ENCODE peak calls at places on chromosomes 12 and 14, in seven cellular contexts. One of them, this sample, is unnamed.

GRCh38 chr14:82872494-82872893 is 1338.8 kb upstream of the SEL1L start:
- DNase-seq in MCF 10A: peak; percentile 4
- DNase-seq in lower leg skin: no peak
- DNase-seq in heart right ventricle: no peak
- DNase-seq in type B pancreatic cell: no peak
- DNase-seq in lung: no peak
- DNase-seq in Peyer's patch: no peak
- DNase-seq in this sample: no peak

GRCh38 chr12:49945394-49946080 is 5.0 kb upstream of the AQP2 start:
- DNase-seq in lung: peak; percentile 84
- DNase-seq in Peyer's patch: peak; percentile 90
- DNase-seq in heart right ventricle: peak; percentile 87
- DNase-seq in MCF 10A: peak; percentile 77
- DNase-seq in type B pancreatic cell: peak; percentile 85
- DNase-seq in lower leg skin: peak; percentile 63
- DNase-seq in this sample: peak; percentile 72

GRCh38 chr12:24551368-24551767 is 397.5 kb downstream of the BCAT1 start:
- DNase-seq in type B pancreatic cell: no peak
- DNase-seq in heart right ventricle: no peak
- DNase-seq in Peyer's patch: no peak
- DNase-seq in MCF 10A: no peak
- DNase-seq in lung: no peak
- DNase-seq in lower leg skin: no peak
- DNase-seq in this sample: no peak

GRCh38 chr12:107349008-107349747 is 255.8 kb upstream of the CRY1 start:
- DNase-seq in type B pancreatic cell: no peak
- DNase-seq in MCF 10A: peak; percentile 94
- DNase-seq in heart right ventricle: no peak
- DNase-seq in lung: no peak
- DNase-seq in lower leg skin: peak; percentile 60
- DNase-seq in Peyer's patch: peak; percentile 80
- DNase-seq in this sample: no peak

GRCh38 chr14:99899578-99900178 is 106.5 kb downstream of the EML1 start:
- DNase-seq in lung: no peak
- DNase-seq in lower leg skin: no peak
- DNase-seq in heart right ventricle: no peak
- DNase-seq in Peyer's patch: no peak
- DNase-seq in type B pancreatic cell: no peak
- DNase-seq in MCF 10A: peak; percentile 31
- DNase-seq in this sample: no peak

GRCh38 chr12:108846320-108846719 is 11.1 kb downstream of the SSH1 start:
- DNase-seq in Peyer's patch: no peak
- DNase-seq in MCF 10A: no peak
- DNase-seq in type B pancreatic cell: no peak
- DNase-seq in lung: no peak
- DNase-seq in lower leg skin: no peak
- DNase-seq in heart right ventricle: peak; percentile 62
- DNase-seq in this sample: no peak

GRCh38 chr12:8664228-8664963 is 1.8 kb upstream of the MFAP5 start:
- DNase-seq in heart right ventricle: peak; percentile 46
- DNase-seq in Peyer's patch: no peak
- DNase-seq in lung: no peak
- DNase-seq in lower leg skin: peak; percentile 76
- DNase-seq in type B pancreatic cell: no peak
- DNase-seq in MCF 10A: no peak
- DNase-seq in this sample: no peak

GRCh38 chr14:51929156-51929555 is 60.2 kb upstream of the RTRAF start:
- DNase-seq in lower leg skin: no peak
- DNase-seq in Peyer's patch: no peak
- DNase-seq in type B pancreatic cell: no peak
- DNase-seq in heart right ventricle: no peak
- DNase-seq in MCF 10A: no peak
- DNase-seq in lung: no peak
- DNase-seq in this sample: no peak

GRCh38 chr14:97380539-97380941 is 583.4 kb downstream of the VRK1 start:
- DNase-seq in MCF 10A: peak; percentile 68
- DNase-seq in heart right ventricle: no peak
- DNase-seq in type B pancreatic cell: no peak
- DNase-seq in Peyer's patch: no peak
- DNase-seq in lung: no peak
- DNase-seq in lower leg skin: no peak
- DNase-seq in this sample: peak; percentile 19

GRCh38 chr14:97248973-97249372 is 451.8 kb downstream of the VRK1 start:
- DNase-seq in lower leg skin: no peak
- DNase-seq in Peyer's patch: no peak
- DNase-seq in heart right ventricle: no peak
- DNase-seq in type B pancreatic cell: no peak
- DNase-seq in lung: no peak
- DNase-seq in MCF 10A: no peak
- DNase-seq in this sample: no peak

GRCh38 chr14:22887260-22887989 is 4.4 kb downstream of the REM2 start:
- DNase-seq in lung: peak; percentile 73
- DNase-seq in lower leg skin: peak; percentile 50
- DNase-seq in MCF 10A: peak; percentile 96
- DNase-seq in Peyer's patch: peak; percentile 87
- DNase-seq in heart right ventricle: no peak
- DNase-seq in type B pancreatic cell: no peak
- DNase-seq in this sample: no peak

GRCh38 chr12:45730842-45731336 is 1.4 kb downstream of the ARID2 start:
- DNase-seq in Peyer's patch: no peak
- DNase-seq in heart right ventricle: no peak
- DNase-seq in lower leg skin: no peak
- DNase-seq in lung: no peak
- DNase-seq in MCF 10A: peak; percentile 36
- DNase-seq in type B pancreatic cell: no peak
- DNase-seq in this sample: no peak

GRCh38 chr12:122841544-122842321 is 6.5 kb downstream of the HIP1R start:
- DNase-seq in MCF 10A: peak; percentile 24
- DNase-seq in Peyer's patch: no peak
- DNase-seq in lung: no peak
- DNase-seq in lower leg skin: no peak
- DNase-seq in type B pancreatic cell: no peak
- DNase-seq in heart right ventricle: no peak
- DNase-seq in this sample: no peak

GRCh38 chr12:132197581-132198281 is 53.5 kb downstream of the NOC4L start:
- DNase-seq in lower leg skin: no peak
- DNase-seq in type B pancreatic cell: no peak
- DNase-seq in MCF 10A: no peak
- DNase-seq in heart right ventricle: peak; percentile 66
- DNase-seq in lung: no peak
- DNase-seq in Peyer's patch: no peak
- DNase-seq in this sample: no peak

GRCh38 chr12:104091136-104091535 is 26.8 kb downstream of the HCFC2 start:
- DNase-seq in heart right ventricle: no peak
- DNase-seq in type B pancreatic cell: no peak
- DNase-seq in MCF 10A: no peak
- DNase-seq in lower leg skin: no peak
- DNase-seq in Peyer's patch: no peak
- DNase-seq in lung: no peak
- DNase-seq in this sample: no peak

GRCh38 chr14:35531960-35532747 is 1.8 kb upstream of the INSM2 start:
- DNase-seq in Peyer's patch: no peak
- DNase-seq in type B pancreatic cell: no peak
- DNase-seq in lung: no peak
- DNase-seq in MCF 10A: no peak
- DNase-seq in lower leg skin: no peak
- DNase-seq in heart right ventricle: no peak
- DNase-seq in this sample: no peak

GRCh38 chr14:35532783-35533356 is 1.1 kb upstream of the INSM2 start:
- DNase-seq in MCF 10A: peak; percentile 8
- DNase-seq in lung: no peak
- DNase-seq in type B pancreatic cell: no peak
- DNase-seq in Peyer's patch: no peak
- DNase-seq in heart right ventricle: no peak
- DNase-seq in lower leg skin: no peak
- DNase-seq in this sample: no peak

GRCh38 chr14:35534130-35534883 is at the start of gene INSM2:
- DNase-seq in lung: no peak
- DNase-seq in heart right ventricle: peak; percentile 16
- DNase-seq in Peyer's patch: no peak
- DNase-seq in type B pancreatic cell: peak; percentile 67
- DNase-seq in MCF 10A: peak; percentile 51
- DNase-seq in lower leg skin: no peak
- DNase-seq in this sample: no peak

GRCh38 chr14:35534884-35535793 is 1.2 kb downstream of the INSM2 start:
- DNase-seq in Peyer's patch: peak; percentile 69
- DNase-seq in heart right ventricle: peak; percentile 72
- DNase-seq in lower leg skin: peak; percentile 17
- DNase-seq in MCF 10A: peak; percentile 52
- DNase-seq in lung: peak; percentile 60
- DNase-seq in type B pancreatic cell: peak; percentile 87
- DNase-seq in this sample: peak; percentile 70

DNA sequence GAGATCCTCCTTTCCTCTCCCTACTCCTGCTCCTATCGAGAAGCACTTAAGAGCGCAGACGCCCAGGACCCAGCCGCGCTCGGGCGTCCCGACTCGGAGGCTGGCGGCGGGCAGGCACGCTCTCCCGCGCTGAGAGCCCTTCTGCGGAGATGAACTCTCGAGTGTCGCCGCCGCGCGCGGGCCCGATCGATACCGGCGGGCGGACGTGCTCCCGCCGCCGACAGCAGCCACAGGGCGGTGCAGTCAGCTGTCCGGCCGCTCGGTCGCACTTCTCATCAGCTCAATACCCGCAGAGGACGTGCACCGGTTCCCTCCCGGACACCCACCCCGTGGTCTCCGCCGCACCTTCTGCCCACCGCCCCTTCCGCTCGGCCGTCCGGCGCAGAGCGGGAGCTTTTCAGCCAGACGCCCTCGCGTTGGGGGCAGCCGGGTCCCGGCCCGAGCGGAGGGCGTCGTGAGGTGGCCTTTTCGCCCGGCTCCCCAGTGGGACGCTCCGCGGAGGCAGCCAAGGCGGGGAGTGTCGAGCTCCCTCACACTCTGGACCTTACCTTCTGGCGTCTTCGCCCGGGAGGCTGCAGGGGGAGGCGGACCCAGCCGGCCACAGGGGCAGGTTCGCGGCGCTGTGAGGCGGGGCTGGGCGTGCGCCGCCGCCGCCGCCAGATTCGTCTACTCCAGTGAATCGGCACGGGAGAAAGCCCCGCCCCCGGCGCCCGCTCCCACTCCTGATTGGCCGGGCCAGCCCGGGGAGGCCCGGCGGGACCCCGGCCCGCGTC is 421 bp upstream of the INSM2 start:
- DNase-seq in heart right ventricle: peak; percentile 46
- DNase-seq in MCF 10A: peak; percentile 56
- DNase-seq in type B pancreatic cell: peak; percentile 89
- DNase-seq in lower leg skin: peak; percentile 22
- DNase-seq in lung: peak; percentile 30
- DNase-seq in Peyer's patch: peak; percentile 66
- DNase-seq in this sample: no peak
- TF ChIP-seq CTCF in heart right ventricle: no peak
- TF ChIP-seq CTCF in MCF 10A: no peak
- TF ChIP-seq CTCF in type B pancreatic cell: no peak
- TF ChIP-seq CTCF in lower leg skin: no peak
- TF ChIP-seq CTCF in lung: no peak
- TF ChIP-seq CTCF in Peyer's patch: no peak
- TF ChIP-seq CTCF in this sample: no peak

GRCh38 chr14:105283899-105284298 is 16.9 kb downstream of the BRF1 start:
- DNase-seq in Peyer's patch: no peak
- DNase-seq in type B pancreatic cell: no peak
- DNase-seq in lung: no peak
- DNase-seq in MCF 10A: no peak
- DNase-seq in heart right ventricle: no peak
- DNase-seq in lower leg skin: no peak
- DNase-seq in this sample: no peak

GRCh38 chr14:105280525-105280924 is 20.3 kb downstream of the BRF1 start:
- DNase-seq in lower leg skin: no peak
- DNase-seq in MCF 10A: no peak
- DNase-seq in heart right ventricle: no peak
- DNase-seq in type B pancreatic cell: no peak
- DNase-seq in lung: no peak
- DNase-seq in Peyer's patch: no peak
- DNase-seq in this sample: no peak

GRCh38 chr14:105283028-105283427 is 17.8 kb downstream of the BRF1 start:
- DNase-seq in Peyer's patch: no peak
- DNase-seq in lung: no peak
- DNase-seq in MCF 10A: no peak
- DNase-seq in lower leg skin: no peak
- DNase-seq in type B pancreatic cell: no peak
- DNase-seq in heart right ventricle: no peak
- DNase-seq in this sample: no peak

GRCh38 chr14:105281354-105282097 is 19.3 kb downstream of the BRF1 start:
- DNase-seq in type B pancreatic cell: no peak
- DNase-seq in lower leg skin: no peak
- DNase-seq in Peyer's patch: no peak
- DNase-seq in lung: no peak
- DNase-seq in heart right ventricle: no peak
- DNase-seq in MCF 10A: peak; percentile 73
- DNase-seq in this sample: no peak

GRCh38 chr14:105282098-105282725 is 18.6 kb downstream of the BRF1 start:
- DNase-seq in lung: no peak
- DNase-seq in Peyer's patch: no peak
- DNase-seq in MCF 10A: no peak
- DNase-seq in type B pancreatic cell: no peak
- DNase-seq in heart right ventricle: no peak
- DNase-seq in lower leg skin: no peak
- DNase-seq in this sample: no peak
- TF ChIP-seq CTCF in lung: no peak
- TF ChIP-seq CTCF in Peyer's patch: no peak
- TF ChIP-seq CTCF in MCF 10A: no peak
- TF ChIP-seq CTCF in type B pancreatic cell: no peak
- TF ChIP-seq CTCF in heart right ventricle: no peak
- TF ChIP-seq CTCF in lower leg skin: no peak
- TF ChIP-seq CTCF in this sample: no peak

GRCh38 chr12:61367281-61367785 is 892.9 kb upstream of the USP15 start:
- DNase-seq in heart right ventricle: no peak
- DNase-seq in lower leg skin: no peak
- DNase-seq in lung: no peak
- DNase-seq in type B pancreatic cell: no peak
- DNase-seq in MCF 10A: peak; percentile 6
- DNase-seq in Peyer's patch: no peak
- DNase-seq in this sample: no peak
- TF ChIP-seq CTCF in heart right ventricle: no peak
- TF ChIP-seq CTCF in lower leg skin: no peak
- TF ChIP-seq CTCF in lung: no peak
- TF ChIP-seq CTCF in type B pancreatic cell: no peak
- TF ChIP-seq CTCF in MCF 10A: no peak
- TF ChIP-seq CTCF in Peyer's patch: no peak
- TF ChIP-seq CTCF in this sample: no peak

DNA sequence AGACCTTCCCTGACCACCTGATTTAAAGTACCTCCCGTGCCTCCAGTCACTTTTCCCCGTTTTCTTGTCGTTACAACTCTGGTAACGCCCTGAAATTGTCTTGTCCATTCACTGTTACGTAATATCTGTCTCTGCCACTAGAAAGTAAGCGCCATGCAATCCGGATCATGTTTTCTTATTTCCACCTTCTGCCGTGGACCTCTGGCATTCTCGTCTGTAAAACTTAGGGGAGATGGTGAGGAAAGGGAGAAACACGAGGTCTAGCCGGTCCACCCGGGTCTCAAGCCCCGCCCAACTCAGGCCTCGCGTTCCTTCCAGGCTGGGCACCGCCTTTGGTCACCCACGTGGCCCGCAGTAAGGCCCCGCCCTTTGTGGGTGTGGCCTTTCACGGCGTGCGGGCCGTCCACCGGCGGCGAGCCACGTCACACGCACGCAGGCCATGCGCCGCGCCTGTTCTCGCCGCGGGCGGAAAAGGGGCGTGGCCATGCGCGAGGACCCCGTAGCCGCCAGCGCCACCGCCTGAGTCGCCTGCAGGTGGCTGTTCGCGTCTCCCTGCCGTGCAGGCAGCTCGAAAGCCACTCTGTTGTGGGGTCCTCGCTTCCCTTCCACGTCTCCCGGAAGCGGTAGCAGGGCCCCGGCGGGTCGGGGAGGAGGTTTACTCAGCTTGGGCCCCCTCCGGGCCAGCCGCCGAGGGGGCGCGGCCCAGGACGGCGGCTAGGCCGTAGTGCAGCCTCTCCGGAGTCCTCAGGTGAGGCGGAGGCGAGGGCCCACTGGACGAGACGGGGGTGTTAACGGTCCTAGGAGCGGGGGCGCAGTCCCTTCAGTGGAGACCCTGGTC is at the start of gene GOLGA5:
- DNase-seq in lung: peak; percentile 96
- DNase-seq in type B pancreatic cell: peak; percentile 100
- DNase-seq in Peyer's patch: peak; percentile 99
- DNase-seq in heart right ventricle: peak; percentile 98
- DNase-seq in lower leg skin: peak; percentile 97
- DNase-seq in MCF 10A: peak; percentile 97
- DNase-seq in this sample: peak; percentile 99
- TF ChIP-seq CTCF in lung: peak; percentile 14
- TF ChIP-seq CTCF in type B pancreatic cell: no peak
- TF ChIP-seq CTCF in Peyer's patch: peak; percentile 30
- TF ChIP-seq CTCF in heart right ventricle: no peak
- TF ChIP-seq CTCF in lower leg skin: no peak
- TF ChIP-seq CTCF in MCF 10A: no peak
- TF ChIP-seq CTCF in this sample: no peak